ENCODE peak calls at places on chromosomes 6 and 20, in seven cellular contexts. I is brain microvascular endothelial cell, C is H9, N is A673, S is neural progenitor cell, K is tibial nerve, P is pancreas. E is an unnamed sample.
A peak's percentile ranks its signal among the peaks of the same experiment; 100 is the strongest.

GRCh38 chr6:157859775-157860504 is 36.9 kb downstream of the SNX9 start:
- DNase-seq in I (no peak), C (no peak), N (no peak), S (no peak), K (no peak), P (no peak), E (no peak)

GRCh38 chr6:109174911-109175310 is 79.6 kb downstream of the CEP57L1 start:
- DNase-seq in I (no peak), C (no peak), N (no peak), S (no peak), K (no peak), P (no peak), E (peak; percentile 65)

GRCh38 chr6:142372348-142372747 is 70.5 kb downstream of the ADGRG6 start:
- DNase-seq in I (peak; percentile 26), C (no peak), N (no peak), S (no peak), K (no peak), P (no peak), E (peak; percentile 79)

GRCh38 chr6:131949909-131950766 is 1.0 kb downstream of the CCN2 start:
- DNase-seq in I (peak; percentile 98), C (peak; percentile 84), N (peak; percentile 83), S (peak; percentile 91), K (peak; percentile 72), P (peak; percentile 88), E (peak; percentile 95)

GRCh38 chr6:75296811-75297779 is 12.5 kb upstream of the TMEM30A start:
- DNase-seq in I (no peak), C (no peak), N (peak; percentile 77), S (peak; percentile 68), K (no peak), P (no peak), E (peak; percentile 80)

GRCh38 chr20:63152322-63153253 is 63.3 kb downstream of the YTHDF1 start:
- DNase-seq in I (no peak), C (no peak), N (no peak), S (no peak), K (no peak), P (peak; percentile 43), E (no peak)

GRCh38 chr6:514396-514973 is 122.9 kb downstream of the IRF4 start:
- DNase-seq in I (no peak), C (peak; percentile 77), N (no peak), S (no peak), K (no peak), P (no peak), E (no peak)

GRCh38 chr20:58981564-58982364 is 708 bp downstream of the NELFCD start:
- DNase-seq in I (no peak), C (no peak), N (peak; percentile 25), S (no peak), K (no peak), P (no peak), E (no peak)

GRCh38 chr6:140782941-140783340 is 1349.8 kb upstream of the GJE1 start:
- DNase-seq in I (no peak), C (no peak), N (no peak), S (no peak), K (no peak), P (no peak), E (peak; percentile 10)

GRCh38 chr20:64212750-64213149 is 42.8 kb upstream of the PCMTD2 start:
- DNase-seq in I (no peak), C (no peak), N (no peak), S (no peak), K (peak; percentile 47), P (no peak), E (peak; percentile 80)

GRCh38 chr6:19231878-19232519 is 605.2 kb upstream of the ID4 start:
- DNase-seq in I (no peak), C (no peak), N (no peak), S (no peak), K (no peak), P (no peak), E (no peak)

GRCh38 chr6:135880066-135880972 is 28.8 kb downstream of the PDE7B start:
- DNase-seq in I (peak; percentile 80), C (no peak), N (no peak), S (no peak), K (no peak), P (no peak), E (peak; percentile 79)

GRCh38 chr20:38383147-38383546 is 36.9 kb downstream of the LBP start:
- DNase-seq in I (no peak), C (no peak), N (no peak), S (no peak), K (no peak), P (no peak), E (no peak)

GRCh38 chr6:127191716-127192115 is 73.2 kb downstream of the RSPO3 start:
- DNase-seq in I (no peak), C (no peak), N (no peak), S (no peak), K (no peak), P (no peak), E (no peak)

GRCh38 chr6:110699780-110700179 is 115.5 kb downstream of the CDK19 start:
- DNase-seq in I (no peak), C (no peak), N (no peak), S (no peak), K (no peak), P (no peak), E (no peak)

GRCh38 chr6:168628732-168629245 is 187.8 kb downstream of the SMOC2 start:
- DNase-seq in I (no peak), C (no peak), N (no peak), S (no peak), K (no peak), P (no peak), E (no peak)

GRCh38 chr6:135647521-135647920 is 150.0 kb upstream of the AHI1 start:
- DNase-seq in I (no peak), C (no peak), N (no peak), S (no peak), K (no peak), P (no peak), E (no peak)

GRCh38 chr6:143397229-143398222 is 53.0 kb downstream of the ADAT2 start:
- DNase-seq in I (peak; percentile 66), C (peak; percentile 70), N (peak; percentile 5), S (peak; percentile 20), K (peak; percentile 14), P (no peak), E (peak; percentile 98)

GRCh38 chr20:60210779-60211617 is 252.8 kb downstream of the CDH26 start:
- DNase-seq in I (peak; percentile 43), C (peak; percentile 78), N (peak; percentile 60), S (peak; percentile 79), K (peak; percentile 69), P (no peak), E (peak; percentile 68)

GRCh38 chr6:27422651-27423332 is 34.2 kb downstream of the ZNF391 start:
- DNase-seq in I (no peak), C (peak; percentile 48), N (no peak), S (no peak), K (no peak), P (no peak), E (peak; percentile 57)

GRCh38 chr6:108789475-108789874 is 58.7 kb upstream of the ARMC2 start:
- DNase-seq in I (no peak), C (no peak), N (no peak), S (no peak), K (no peak), P (no peak), E (no peak)

GRCh38 chr6:56840467-56841371 is 114.2 kb upstream of the BEND6 start:
- DNase-seq in I (peak; percentile 67), C (no peak), N (peak; percentile 49), S (no peak), K (no peak), P (no peak), E (peak; percentile 89)

GRCh38 chr20:34560614-34561013 is 2.1 kb downstream of the MAP1LC3A start:
- DNase-seq in I (no peak), C (no peak), N (no peak), S (no peak), K (no peak), P (no peak), E (no peak)

GRCh38 chr6:45522486-45522885 is 144.8 kb upstream of the SUPT3H start:
- DNase-seq in I (no peak), C (no peak), N (peak; percentile 37), S (peak; percentile 45), K (no peak), P (no peak), E (no peak)

GRCh38 chr20:18739785-18740184 is 73.8 kb upstream of the SCP2D1 start:
- DNase-seq in I (peak; percentile 85), C (no peak), N (no peak), S (peak; percentile 48), K (peak; percentile 16), P (no peak), E (peak; percentile 96)

DNA sequence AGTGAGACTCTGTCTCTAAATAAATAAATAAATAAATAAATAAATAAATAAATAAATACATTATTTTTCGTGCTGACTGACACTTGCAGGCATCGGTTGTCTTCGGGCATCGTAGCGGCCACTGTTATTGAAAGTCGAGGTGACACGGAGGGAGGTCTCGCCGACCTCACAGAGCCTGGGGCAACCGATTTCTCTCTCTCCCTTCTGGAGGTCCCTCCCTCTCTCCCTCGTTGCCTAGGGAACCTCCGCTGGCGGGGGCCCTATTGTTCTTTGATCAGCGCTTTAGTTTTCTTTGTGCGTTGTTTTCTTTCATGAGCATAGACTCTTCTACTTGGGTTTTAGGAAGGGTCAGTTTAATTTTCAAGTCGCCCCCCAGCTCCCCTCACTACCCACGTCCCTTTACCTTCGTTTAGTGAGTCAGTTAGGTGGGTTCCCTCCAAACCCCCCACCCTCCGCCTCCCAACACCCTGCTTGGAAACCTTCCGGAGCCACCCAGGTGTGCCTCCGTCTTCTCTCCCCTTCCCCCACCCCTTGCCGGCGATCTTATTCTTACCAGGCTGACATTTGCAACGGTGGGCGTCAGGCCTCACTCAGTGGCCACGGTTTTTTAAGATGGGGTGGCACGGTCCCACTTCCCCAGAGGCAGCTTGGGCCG is 345.3 kb upstream of the DEFB115 start:
- DNase-seq in I (no peak), C (peak; percentile 76), N (no peak), S (peak; percentile 69), K (no peak), P (no peak), E (no peak)
- TF ChIP-seq CTCF in I (peak; percentile 14), C (no peak), N (no peak), S (peak; percentile 20), K (no peak), P (no peak), E (no peak)

GRCh38 chr20:62141043-62141396 is 2.2 kb downstream of the PSMA7 start:
- DNase-seq in I (no peak), C (no peak), N (no peak), S (no peak), K (no peak), P (no peak), E (no peak)
- H3K27ac ChIP-seq in I (no peak overlapping the region), C (no peak overlapping the region), N (peak overlapping the region; percentile 95), S (no peak overlapping the region), K (no peak overlapping the region), P (no peak overlapping the region), E (no peak overlapping the region)

DNA sequence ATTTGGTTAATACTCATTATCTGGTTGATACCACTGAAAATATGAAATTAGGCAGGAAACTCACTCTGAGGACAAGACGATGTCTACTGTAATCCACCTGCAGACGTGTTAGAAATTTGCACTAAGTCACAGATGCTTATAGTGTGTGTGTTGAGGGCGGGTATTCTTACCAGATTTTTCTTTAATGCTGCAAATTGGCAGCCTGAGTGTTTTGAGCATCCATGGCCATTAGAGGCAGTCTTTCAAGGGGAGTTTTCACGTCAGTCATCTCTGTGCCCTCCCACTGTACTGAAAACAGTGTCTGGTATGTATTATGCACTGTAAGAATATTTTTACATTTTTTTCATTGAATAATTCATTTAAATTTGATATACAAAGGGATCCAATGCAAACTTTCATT is 266.5 kb upstream of the QKI start:
- DNase-seq in I (peak; percentile 6), C (no peak), N (no peak), S (no peak), K (no peak), P (no peak), E (no peak)
- TF ChIP-seq CTCF in I (peak; percentile 57), C (peak; percentile 45), N (peak; percentile 20), S (peak; percentile 35), K (peak; percentile 24), P (no peak), E (no peak)

GRCh38 chr6:35197196-35197595 is 16.6 kb upstream of the SCUBE3 start:
- DNase-seq in I (no peak), C (no peak), N (no peak), S (no peak), K (no peak), P (no peak), E (no peak)
- H3K27ac ChIP-seq in I (no peak overlapping the region), C (no peak overlapping the region), N (no peak overlapping the region), S (no peak overlapping the region), K (no peak overlapping the region), P (no peak overlapping the region), E (no peak overlapping the region)